ENCODE peak calls at places on chromosome 11, in seven cellular contexts. A is SJCRH30; P is hypothalamus; B is trophoblast cell; U is cardiac fibroblast; H is WTC11; X is activated effector memory CD4-positive, alpha-beta T cell treated with anti-CD3 and anti-CD28 coated beads, Interleukin-2, amount 50 U/mL, for 16 hours. Y is an unnamed sample.

GRCh38 chr11:48307760-48308386 is 1.9 kb downstream of the OR4S1 start:
- DNase-seq in U (peak), A (peak), X (peak), P (no peak), H (peak), B (peak), Y (peak)

GRCh38 chr11:43947003-43947500 is 4.6 kb downstream of the C11orf96 start:
- DNase-seq in X (no peak), P (no peak), B (peak), H (peak), A (peak), U (peak), Y (no peak)

GRCh38 chr11:32511926-32512325 is 71.7 kb upstream of the EIF3M start:
- DNase-seq in U (peak), P (no peak), X (no peak), A (no peak), B (no peak), H (no peak), Y (no peak)

GRCh38 chr11:69009441-69010211 is 3.4 kb downstream of the MRGPRF start:
- DNase-seq in H (no peak), U (no peak), A (no peak), X (no peak), B (no peak), P (no peak), Y (no peak)

GRCh38 chr11:27505781-27506180 is 788 bp downstream of the LIN7C start:
- DNase-seq in B (peak), X (no peak), H (no peak), A (no peak), U (peak), P (no peak), Y (no peak)

GRCh38 chr11:14499178-14499559 is 442 bp downstream of the COPB1 start:
- DNase-seq in A (peak), U (peak), X (peak), H (peak), P (no peak), B (peak), Y (no peak)

GRCh38 chr11:12914401-12914912 is 94.7 kb upstream of the RASSF10 start:
- DNase-seq in X (no peak), A (peak), P (peak), U (peak), H (peak), B (peak), Y (no peak)

GRCh38 chr11:73259406-73260126 is 12.6 kb upstream of the P2RY6 start:
- DNase-seq in H (no peak), X (peak), B (no peak), A (no peak), P (no peak), U (no peak), Y (no peak)

GRCh38 chr11:72579816-72580647 is 94.2 kb downstream of the PDE2A start:
- DNase-seq in H (peak), B (no peak), X (peak), A (no peak), U (no peak), P (no peak), Y (no peak)

GRCh38 chr11:119901657-119902577 is 172.9 kb upstream of the NECTIN1 start:
- DNase-seq in U (no peak), B (peak), A (no peak), P (no peak), H (no peak), X (no peak), Y (no peak)

GRCh38 chr11:68549789-68550484 is 89.4 kb downstream of the PPP6R3 start:
- DNase-seq in P (no peak), H (no peak), B (no peak), A (no peak), X (no peak), U (no peak), Y (no peak)

GRCh38 chr11:3835752-3836151 is 5.0 kb downstream of the RHOG start:
- DNase-seq in B (no peak), U (no peak), P (no peak), X (no peak), H (no peak), A (no peak), Y (no peak)

GRCh38 chr11:115616941-115617340 is 112.7 kb upstream of the CADM1 start:
- DNase-seq in X (no peak), P (no peak), U (peak), H (no peak), A (peak), B (no peak), Y (no peak)